ENCODE peak calls at places on chromosomes 12 and 14, in eight cellular contexts. D, T, G, S, L, F, A and M are unnamed samples.

GRCh38 chr14:54206477-54206876 is 190.3 kb upstream of the CDKN3 start:
- DNase-seq in F (no peak), T (no peak), L (no peak), S (no peak), A (no peak), D (no peak), G (no peak), M (no peak)

GRCh38 chr12:65765436-65765813 is 58.9 kb upstream of the HMGA2 start:
- DNase-seq in D (no peak), S (no peak), G (no peak), L (no peak), A (no peak), T (no peak), F (no peak), M (no peak)

GRCh38 chr14:77889971-77890442 is 90.1 kb downstream of the ADCK1 start:
- DNase-seq in L (no peak), A (no peak), F (peak; percentile 40), D (no peak), G (peak; percentile 37), S (peak; percentile 54), T (no peak), M (no peak)

GRCh38 chr12:84922721-84923120 is 10.1 kb upstream of the SLC6A15 start:
- DNase-seq in T (no peak), L (no peak), F (no peak), D (no peak), A (no peak), G (no peak), S (no peak), M (no peak)

GRCh38 chr14:56247495-56248087 is 129.4 kb downstream of the PELI2 start:
- DNase-seq in G (no peak), D (no peak), T (no peak), L (no peak), A (peak; percentile 18), F (no peak), S (no peak), M (no peak)

GRCh38 chr12:57889541-57889989 is 43.0 kb upstream of the CTDSP2 start:
- DNase-seq in S (peak; percentile 93), T (no peak), D (peak; percentile 87), G (peak; percentile 70), F (peak; percentile 72), L (no peak), A (no peak), M (no peak)

GRCh38 chr14:22412936-22413411 is 176.1 kb downstream of the DAD1 start:
- DNase-seq in F (no peak), L (peak; percentile 4), G (no peak), D (no peak), A (no peak), T (no peak), S (no peak), M (no peak)

GRCh38 chr14:74973003-74973614 is 17.7 kb upstream of the PGF start:
- DNase-seq in S (no peak), G (no peak), T (no peak), F (peak; percentile 73), D (peak; percentile 86), A (peak; percentile 62), L (no peak), M (no peak)

GRCh38 chr12:65313704-65314317 is 35.3 kb downstream of the MSRB3 start:
- DNase-seq in A (peak; percentile 0), G (no peak), D (no peak), S (no peak), F (no peak), T (no peak), L (no peak), M (no peak)

GRCh38 chr12:14572401-14572800 is 4.7 kb upstream of the PLBD1 start:
- DNase-seq in L (no peak), D (no peak), S (no peak), A (peak; percentile 64), G (no peak), F (no peak), T (no peak), M (no peak)

GRCh38 chr14:72965249-72965648 is 39.0 kb downstream of the DCAF4 start:
- DNase-seq in D (no peak), T (no peak), L (no peak), S (no peak), F (no peak), A (no peak), G (peak; percentile 6), M (no peak)